ENCODE peak calls at places on chromosomes 11 and 22, in ten cellular contexts. Q is sigmoid colon; Z is HS-27A; S is NCI-H1417; V is T-helper 1 cell; H is T-helper 9 cell; G is small intestine; N is central memory CD4-positive, alpha-beta T cell; P is keratinocyte; F is activated T-helper 1 cell treated with anti-CD3 and anti-CD28 coated beads, Interleukin-2, amount 50 U/mL, for 16 hours. O is an unnamed sample.

GRCh38 chr11:16093889-16094653 is 262.3 kb downstream of the SOX6 start:
- DNase-seq in Q (no peak), P (no peak), N (no peak), V (no peak), S (no peak), Z (no peak), F (no peak), H (no peak), G (no peak), O (no peak)

GRCh38 chr11:83836883-83837654 is 550.9 kb upstream of the CCDC90B start:
- DNase-seq in Z (no peak), F (no peak), N (no peak), Q (peak), V (no peak), G (peak), H (no peak), P (no peak), S (peak), O (peak)

GRCh38 chr22:26883393-26883792 is 226.0 kb downstream of the MIAT start:
- DNase-seq in P (no peak), S (no peak), V (no peak), F (no peak), Z (no peak), H (no peak), Q (no peak), G (no peak), N (no peak), O (no peak)

GRCh38 chr11:112785717-112786116 is 175.5 kb upstream of the NCAM1 start:
- DNase-seq in N (no peak), G (no peak), H (no peak), Q (no peak), F (no peak), S (no peak), V (no peak), P (no peak), Z (no peak), O (peak)

GRCh38 chr11:395866-396265 is 1.9 kb downstream of the PKP3 start:
- DNase-seq in H (no peak), F (no peak), V (no peak), P (no peak), Q (no peak), N (no peak), S (no peak), G (no peak), Z (no peak), O (no peak)

GRCh38 chr22:45308624-45309421 is 911 bp upstream of the FAM118A start:
- DNase-seq in N (peak), S (no peak), Q (no peak), V (no peak), H (no peak), G (peak), Z (no peak), P (no peak), F (no peak), O (no peak)

GRCh38 chr11:76156971-76157427 is 49.3 kb downstream of the WNT11 start:
- DNase-seq in N (no peak), P (no peak), F (no peak), G (no peak), Z (no peak), V (no peak), S (no peak), Q (no peak), H (no peak), O (no peak)

GRCh38 chr11:76233936-76234703 is 27.8 kb upstream of the WNT11 start:
- DNase-seq in F (no peak), Z (no peak), G (peak), P (no peak), N (no peak), V (no peak), Q (peak), S (no peak), H (no peak), O (peak)

GRCh38 chr22:25763239-25763777 is 21.3 kb downstream of the MYO18B start:
- DNase-seq in Q (no peak), N (no peak), G (no peak), P (no peak), S (no peak), F (no peak), H (no peak), Z (no peak), V (no peak), O (no peak)

GRCh38 chr11:117676501-117676900 is 120.5 kb downstream of the DSCAML1 start:
- DNase-seq in Q (no peak), Z (no peak), N (no peak), P (no peak), S (no peak), H (no peak), F (no peak), G (no peak), V (no peak), O (no peak)

GRCh38 chr11:47179655-47179991 is 2.9 kb upstream of the ARFGAP2 start:
- DNase-seq in H (no peak), V (no peak), S (peak), Q (no peak), G (peak), P (no peak), F (no peak), N (peak), Z (no peak), O (peak)

GRCh38 chr11:131179867-131180266 is 190.5 kb upstream of the NTM start:
- DNase-seq in H (no peak), G (no peak), F (no peak), P (no peak), Z (no peak), Q (no peak), N (no peak), V (no peak), S (no peak), O (no peak)

GRCh38 chr11:113474362-113475159 is 637 bp downstream of the DRD2 start:
- DNase-seq in H (peak), Q (no peak), S (peak), P (peak), F (no peak), Z (no peak), G (peak), N (peak), V (no peak), O (peak)

GRCh38 chr22:50233223-50233622 is 11.6 kb downstream of the TUBGCP6 start:
- DNase-seq in S (no peak), Q (peak), P (no peak), G (no peak), N (no peak), V (no peak), Z (no peak), F (no peak), H (no peak), O (no peak)

GRCh38 chr11:101129203-101129943 is at the start of gene PGR:
- DNase-seq in H (no peak), V (no peak), S (peak), Q (no peak), P (no peak), Z (no peak), N (no peak), G (no peak), F (no peak), O (no peak)

GRCh38 chr11:2534131-2534956 is 89.5 kb downstream of the KCNQ1 start:
- DNase-seq in S (no peak), N (no peak), V (peak), H (no peak), P (peak), Q (peak), F (no peak), G (peak), Z (no peak), O (peak)

GRCh38 chr11:134125507-134125906 is 56.6 kb downstream of the JAM3 start:
- DNase-seq in N (no peak), V (no peak), H (no peak), F (no peak), Q (no peak), P (no peak), Z (no peak), G (no peak), S (no peak), O (no peak)